ENCODE peak calls at places on chromosomes 16 and 17, in six cellular contexts. W is body of pancreas, L is right cardiac atrium, O is PC-9, J is tibial artery, P is aorta. Y is an unnamed sample.

GRCh38 chr16:85642762-85643281 is 29.7 kb downstream of the GSE1 start:
- DNase-seq in L (no peak), J (no peak), O (no peak), W (no peak), P (no peak), Y (no peak)

GRCh38 chr17:76528528-76529223 is 8.8 kb downstream of the CYGB start:
- DNase-seq in W (no peak), P (no peak), J (peak), O (no peak), L (peak), Y (no peak)

GRCh38 chr17:8581002-8581658 is 49.4 kb downstream of the MYH10 start:
- DNase-seq in P (no peak), L (no peak), O (no peak), J (no peak), W (no peak), Y (no peak)

GRCh38 chr17:78665952-78666920 is 89.0 kb upstream of the DNAH17 start:
- DNase-seq in P (peak), W (no peak), L (peak), J (no peak), O (peak), Y (peak)

GRCh38 chr17:73541561-73541981 is 102.7 kb downstream of the SDK2 start:
- DNase-seq in O (no peak), L (no peak), W (no peak), P (no peak), J (no peak), Y (no peak)

GRCh38 chr16:1654505-1655268 is 23.4 kb upstream of the JPT2 start:
- DNase-seq in W (no peak), J (no peak), P (no peak), L (no peak), O (no peak), Y (no peak)

GRCh38 chr16:78028018-78028417 is 5.7 kb downstream of the CLEC3A start:
- DNase-seq in W (no peak), P (no peak), L (no peak), O (no peak), J (no peak), Y (no peak)

GRCh38 chr17:45894022-45894784 is at the start of gene MAPT:
- DNase-seq in O (peak), L (peak), P (peak), J (peak), W (peak), Y (peak)

GRCh38 chr16:87587636-87588035 is 14.7 kb upstream of the JPH3 start:
- DNase-seq in W (no peak), J (no peak), P (no peak), O (no peak), L (no peak), Y (no peak)

GRCh38 chr16:89248196-89249005 is 30.9 kb downstream of the ZNF778 start:
- DNase-seq in O (no peak), J (no peak), W (no peak), L (no peak), P (no peak), Y (no peak)
- H3K4me3 ChIP-seq in O (peak), J (peak), W (no peak), L (peak), P (no peak), Y (peak)

DNA sequence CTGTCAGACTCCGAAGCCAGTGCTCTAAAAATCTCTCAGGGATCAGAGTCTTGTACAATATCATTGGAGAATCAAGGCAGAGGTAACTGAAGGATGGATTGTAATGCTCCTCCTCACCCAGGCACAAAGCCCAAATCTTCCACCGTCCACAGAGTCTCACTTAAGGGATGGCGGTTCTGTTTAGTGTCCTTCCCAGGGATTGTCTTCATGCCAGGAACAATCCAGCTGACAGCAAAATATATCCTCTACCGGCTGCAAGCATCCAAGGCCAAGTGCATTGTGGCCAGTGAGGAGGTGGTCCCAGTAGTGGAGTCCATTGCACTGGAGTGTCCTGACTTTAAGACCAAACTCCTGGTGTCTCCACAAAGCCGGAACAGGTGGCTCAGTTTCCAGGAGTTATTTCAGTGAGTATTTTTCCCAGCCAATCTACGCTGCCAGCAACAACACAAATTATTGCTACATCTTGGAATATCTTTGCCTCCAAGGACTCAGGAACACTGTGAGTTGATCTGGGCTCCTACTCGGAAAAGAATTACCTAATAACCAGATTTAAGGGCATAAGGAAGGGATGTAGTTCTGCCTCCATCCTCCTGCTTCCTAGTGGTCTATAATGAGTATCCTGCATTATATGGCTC is 13.9 kb upstream of the ACSM1 start:
- DNase-seq in O (no peak), W (no peak), P (no peak), L (peak), J (no peak), Y (no peak)
- H3K27ac ChIP-seq in O (no peak), W (no peak), P (peak), L (no peak), J (peak), Y (no peak)

DNA sequence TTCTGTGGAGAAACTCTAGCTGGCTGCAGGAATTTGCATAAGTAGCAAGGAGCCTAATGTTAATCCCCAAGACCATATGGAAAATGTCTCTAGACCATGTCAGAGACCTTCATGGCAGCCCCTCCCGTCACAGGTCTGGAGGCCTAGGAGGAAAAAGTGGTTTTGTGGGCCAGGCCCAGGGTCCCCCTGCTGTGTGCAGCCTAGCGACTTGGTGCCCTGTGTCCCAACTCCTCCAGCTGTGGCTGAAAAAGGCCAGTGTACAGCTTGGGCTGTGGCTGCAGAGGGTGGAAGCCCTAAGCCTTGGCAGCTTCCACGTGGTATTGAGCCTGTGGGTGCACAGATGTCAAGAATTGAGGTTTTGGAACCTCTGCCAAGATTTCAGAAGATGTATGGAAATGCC is 306.9 kb upstream of the CA10 start:
- DNase-seq in O (no peak), L (no peak), P (no peak), W (no peak), J (no peak), Y (no peak)
- H3K4me3 ChIP-seq in O (no peak), L (no peak), P (no peak), W (no peak), J (no peak), Y (no peak)

GRCh38 chr17:63434951-63435571 is 11.0 kb downstream of the CYB561 start:
- DNase-seq in L (peak), O (peak), J (peak), W (peak), P (peak), Y (no peak)
- H3K27ac ChIP-seq in L (peak), O (no peak), J (no peak), W (peak), P (no peak), Y (no peak)

DNA sequence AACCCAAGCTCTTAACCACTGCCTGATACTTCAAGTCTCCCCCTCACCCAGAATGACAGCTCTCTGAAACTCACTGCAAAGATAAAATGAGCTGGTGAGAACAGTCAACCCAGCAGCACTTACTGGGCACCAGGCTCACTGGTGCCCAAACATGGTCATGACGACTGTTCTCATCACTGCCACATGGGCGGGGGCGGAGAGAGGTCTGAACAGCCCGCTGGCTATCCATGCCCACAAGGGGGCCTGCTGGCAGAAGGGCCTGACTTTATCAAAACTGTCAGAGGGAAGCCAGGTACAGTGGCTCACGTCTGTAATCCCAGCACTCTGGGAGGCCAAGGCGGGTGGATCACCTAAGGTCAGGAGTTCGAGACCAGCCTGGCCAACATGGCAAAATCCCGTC is 4.0 kb downstream of the MYBBP1A start:
- DNase-seq in J (no peak), P (no peak), W (no peak), L (peak), O (no peak), Y (no peak)
- H3K4me3 ChIP-seq in J (no peak), P (no peak), W (no peak), L (no peak), O (no peak), Y (no peak)

DNA sequence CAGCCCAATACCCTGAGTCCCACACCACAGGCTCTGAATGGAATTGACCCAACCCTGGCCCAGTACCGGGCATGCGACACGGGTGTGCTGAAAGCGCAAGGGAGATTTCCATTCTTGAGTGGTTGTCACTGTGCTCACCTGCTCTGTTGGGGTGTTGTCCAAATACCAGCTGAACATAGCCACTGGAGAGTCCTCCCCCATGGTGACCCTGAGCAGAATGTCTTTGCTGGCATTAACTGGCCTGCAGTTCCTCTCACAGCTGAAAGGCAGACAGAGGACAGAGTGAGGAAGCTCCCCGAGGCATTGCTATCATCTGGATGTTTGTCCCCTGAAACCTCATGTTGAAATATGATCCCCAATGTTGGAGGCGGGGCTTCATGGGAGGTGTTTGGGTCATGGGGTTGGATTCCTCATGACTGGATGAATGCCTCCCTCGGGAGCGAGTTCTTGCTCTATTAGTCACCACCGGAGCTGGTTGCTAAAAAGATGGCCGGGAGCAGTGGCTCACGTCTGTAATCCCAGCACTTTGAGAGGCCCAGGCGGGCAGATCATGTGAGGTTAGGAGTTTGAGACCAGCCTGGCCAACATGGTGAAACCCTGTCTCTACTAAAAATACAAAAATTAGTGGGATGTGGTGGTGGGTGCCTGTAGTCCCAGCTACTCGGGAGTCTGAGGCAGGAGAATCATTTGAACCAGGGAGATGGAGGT is 57.3 kb upstream of the BCO1 start:
- DNase-seq in J (peak), O (peak), L (peak), W (peak), P (peak), Y (peak)
- H3K27ac ChIP-seq in J (peak), O (peak), L (peak), W (no peak), P (peak), Y (peak)

GRCh38 chr17:1488826-1489275 is 3.6 kb downstream of the MYO1C start:
- DNase-seq in P (peak), J (no peak), O (no peak), W (no peak), L (peak), Y (no peak)
- H3K4me3 ChIP-seq in P (peak), J (peak), O (peak), W (no peak), L (peak), Y (peak)

GRCh38 chr17:51015145-51015558 is 105.5 kb downstream of the SPAG9 start:
- DNase-seq in J (no peak), L (no peak), O (no peak), P (no peak), W (no peak), Y (no peak)
- H3K27ac ChIP-seq in J (no peak), L (no peak), O (no peak), P (no peak), W (no peak), Y (no peak)